ENCODE peak calls at places on chromosome 4, in ten cellular contexts. U, S, R, I, A, C, B, G, O and Y are unnamed samples. For H3K27me3, the result is how much of the 10 kb centered on the place peaks cover.

GRCh38 chr4:151665022-151665421 is 95.8 kb downstream of the GATB start:
- DNase-seq in S (no peak), U (no peak), O (no peak), R (no peak), B (no peak), C (no peak), A (no peak), I (no peak), G (no peak), Y (no peak)

GRCh38 chr4:120228086-120228485 is 161.4 kb upstream of the MAD2L1 start:
- DNase-seq in G (no peak), S (no peak), R (no peak), C (no peak), A (no peak), I (no peak), O (no peak), U (no peak), B (no peak), Y (no peak)

GRCh38 chr4:2296621-2297601 is 35.0 kb upstream of the MXD4 start:
- DNase-seq in R (no peak), U (no peak), I (peak), G (no peak), O (no peak), S (no peak), B (no peak), C (peak), A (no peak), Y (no peak)

GRCh38 chr4:136392576-136392975 is 1139.7 kb downstream of the PCDH18 start:
- DNase-seq in O (no peak), C (no peak), A (no peak), R (no peak), S (no peak), G (no peak), U (no peak), I (no peak), B (no peak), Y (no peak)

GRCh38 chr4:65943076-65943475 is 272.8 kb upstream of the EPHA5 start:
- DNase-seq in G (no peak), R (no peak), S (no peak), C (no peak), U (no peak), A (peak), O (no peak), B (no peak), I (no peak), Y (no peak)

GRCh38 chr4:169270810-169271691 is at the start of gene SH3RF1:
- DNase-seq in I (peak), G (peak), R (peak), U (peak), C (peak), O (peak), A (peak), S (peak), B (peak), Y (peak)

GRCh38 chr4:77671051-77671450 is 65.4 kb downstream of the CXCL13 start:
- DNase-seq in O (no peak), A (no peak), I (no peak), S (no peak), U (no peak), R (no peak), B (no peak), G (no peak), C (no peak), Y (no peak)

GRCh38 chr4:174222266-174222872 is 61.1 kb downstream of the FBXO8 start:
- DNase-seq in U (no peak), B (no peak), R (no peak), O (no peak), C (no peak), G (no peak), A (peak), S (no peak), I (no peak), Y (no peak)

GRCh38 chr4:150348079-150348478 is 233.9 kb upstream of the MAB21L2 start:
- DNase-seq in A (no peak), C (no peak), B (no peak), G (no peak), R (no peak), I (no peak), U (no peak), S (no peak), O (no peak), Y (no peak)

GRCh38 chr4:78720994-78721677 is 55.0 kb upstream of the BMP2K start:
- DNase-seq in A (peak), I (peak), U (no peak), S (peak), R (no peak), G (no peak), O (no peak), C (no peak), B (peak), Y (no peak)
- TF ChIP-seq POLR2A in A (no peak), I (no peak), U (no peak), S (no peak), R (no peak), G (no peak), O (no peak), C (no peak), B (no peak), Y (no peak)

DNA sequence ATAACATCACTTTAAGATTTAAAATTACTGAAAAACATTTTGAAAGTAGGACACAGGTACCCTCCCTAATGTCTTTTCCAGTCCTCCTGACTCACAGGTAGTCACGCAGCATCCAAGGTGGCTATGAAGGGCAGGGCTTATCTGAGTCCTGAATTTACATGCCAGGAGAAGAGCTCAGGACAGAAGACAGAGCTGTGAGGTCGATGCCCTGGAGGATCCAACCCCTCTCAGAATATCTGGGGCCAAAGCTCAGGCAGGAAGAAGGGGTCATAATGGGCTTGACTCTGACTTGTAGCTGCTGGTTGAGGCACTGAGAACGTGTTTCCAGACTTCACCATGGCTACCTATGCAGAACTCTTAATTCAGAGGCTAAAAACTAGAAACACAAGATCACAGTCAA is 177.5 kb downstream of the AASDH start:
- DNase-seq in B (no peak), I (no peak), C (no peak), R (no peak), U (no peak), G (no peak), A (no peak), S (no peak), O (no peak), Y (no peak)
- H3K27me3 ChIP-seq in B (under half), I (under half), C (under half), R (under half), U (under half), G (under half), A (under half), S (under half), O (under half), Y (under half)

GRCh38 chr4:55183926-55184599 is 58.7 kb upstream of the KDR start:
- DNase-seq in B (peak), S (no peak), R (no peak), A (no peak), C (peak), O (peak), G (peak), U (no peak), I (no peak), Y (no peak)
- TF ChIP-seq POLR2A in B (no peak), S (no peak), R (no peak), A (no peak), C (no peak), O (no peak), G (no peak), U (no peak), I (no peak), Y (no peak)

GRCh38 chr4:56655209-56655626 is 25.9 kb downstream of the HOPX start:
- DNase-seq in B (no peak), R (no peak), I (peak), C (no peak), U (peak), G (no peak), A (no peak), S (peak), O (no peak), Y (peak)

GRCh38 chr4:56657128-56657527 is 24.0 kb downstream of the HOPX start:
- DNase-seq in G (no peak), I (no peak), B (no peak), U (no peak), S (no peak), O (no peak), A (no peak), R (no peak), C (no peak), Y (no peak)

GRCh38 chr4:56657818-56658217 is 23.3 kb downstream of the HOPX start:
- DNase-seq in S (no peak), O (no peak), B (no peak), I (no peak), G (no peak), R (no peak), A (no peak), C (no peak), U (no peak), Y (no peak)

GRCh38 chr4:56655627-56656345 is 25.3 kb downstream of the HOPX start:
- DNase-seq in C (peak), U (peak), I (peak), O (no peak), G (no peak), A (no peak), R (no peak), B (no peak), S (peak), Y (peak)

GRCh38 chr4:56656346-56656643 is 24.8 kb downstream of the HOPX start:
- DNase-seq in R (no peak), I (no peak), S (peak), O (no peak), B (no peak), C (no peak), U (no peak), A (no peak), G (peak), Y (no peak)
- H3K27me3 ChIP-seq in R (under half), I (under half), S (half or more), O (under half), B (half or more), C (under half), U (under half), A (under half), G (half or more), Y (under half)

GRCh38 chr4:79148369-79148768 is 177.5 kb downstream of the NAA11 start:
- DNase-seq in I (no peak), C (no peak), A (no peak), B (no peak), U (no peak), R (no peak), O (no peak), S (no peak), G (no peak), Y (no peak)

GRCh38 chr4:79147251-79147650 is 178.6 kb downstream of the NAA11 start:
- DNase-seq in G (no peak), S (no peak), A (no peak), I (no peak), U (no peak), C (no peak), O (no peak), R (no peak), B (no peak), Y (no peak)

GRCh38 chr4:79150820-79151416 is 174.9 kb downstream of the NAA11 start:
- DNase-seq in B (no peak), S (no peak), I (no peak), A (no peak), R (no peak), U (no peak), O (no peak), G (no peak), C (no peak), Y (no peak)
- TF ChIP-seq POLR2A in B (no peak), S (no peak), I (no peak), A (no peak), R (no peak), U (no peak), O (no peak), G (no peak), C (no peak), Y (no peak)

GRCh38 chr4:123671633-123672404 is 275.2 kb downstream of the SPRY1 start:
- DNase-seq in G (no peak), B (no peak), A (no peak), R (no peak), O (no peak), S (no peak), I (no peak), C (no peak), U (no peak), Y (no peak)
- H3K27me3 ChIP-seq in G (under half), B (under half), A (under half), R (under half), O (under half), S (under half), I (under half), C (under half), U (under half), Y (under half)

GRCh38 chr4:17352357-17352756 is 159.5 kb downstream of the QDPR start:
- DNase-seq in U (no peak), R (no peak), I (no peak), S (no peak), B (no peak), C (no peak), G (no peak), A (no peak), O (no peak), Y (no peak)

GRCh38 chr4:17356926-17357325 is 155.0 kb downstream of the QDPR start:
- DNase-seq in I (no peak), A (no peak), B (no peak), G (no peak), U (no peak), C (no peak), S (no peak), O (no peak), R (no peak), Y (no peak)

GRCh38 chr4:17358236-17358635 is 153.7 kb downstream of the QDPR start:
- DNase-seq in C (no peak), S (no peak), G (no peak), U (no peak), I (no peak), R (no peak), B (no peak), A (no peak), O (no peak), Y (no peak)
- TF ChIP-seq POLR2A in C (no peak), S (no peak), G (no peak), U (no peak), I (no peak), R (no peak), B (no peak), A (no peak), O (no peak), Y (no peak)